ENCODE peak calls at places on chromosomes 11 and 22, in nine cellular contexts. H, N, D, V, G, Q, F, P and A are unnamed samples.

GRCh38 chr11:18100926-18101656 is 4.8 kb downstream of the SAAL1 start:
- DNase-seq in H (no peak), N (no peak), D (no peak), V (no peak), G (no peak), Q (no peak), F (peak; percentile 53), P (no peak), A (no peak)

GRCh38 chr22:40764743-40765441 is 54.3 kb downstream of the SLC25A17 start:
- DNase-seq in H (no peak), N (no peak), D (no peak), V (no peak), G (no peak), Q (no peak), F (peak; percentile 53), P (no peak), A (no peak)

GRCh38 chr11:26584818-26585217 is 12.8 kb upstream of the MUC15 start:
- DNase-seq in H (no peak), N (no peak), D (no peak), V (no peak), G (no peak), Q (no peak), F (no peak), P (no peak), A (no peak)

GRCh38 chr11:13786688-13787087 is 118.2 kb downstream of the FAR1 start:
- DNase-seq in H (no peak), N (no peak), D (no peak), V (no peak), G (peak; percentile 79), Q (no peak), F (no peak), P (no peak), A (no peak)

GRCh38 chr22:37273126-37273845 is 9.0 kb upstream of the CYTH4 start:
- DNase-seq in H (no peak), N (no peak), D (no peak), V (peak; percentile 34), G (no peak), Q (no peak), F (peak; percentile 51), P (no peak), A (no peak)

GRCh38 chr22:38953577-38954413 is 3.6 kb upstream of the APOBEC3A start:
- DNase-seq in H (peak; percentile 17), N (peak; percentile 55), D (no peak), V (no peak), G (no peak), Q (no peak), F (peak; percentile 89), P (no peak), A (no peak)

GRCh38 chr11:3959918-3960295 is 104.4 kb downstream of the STIM1 start:
- DNase-seq in H (no peak), N (no peak), D (no peak), V (no peak), G (peak; percentile 12), Q (no peak), F (no peak), P (no peak), A (no peak)

GRCh38 chr11:106011481-106011880 is 10.6 kb downstream of the MSANTD4 start:
- DNase-seq in H (no peak), N (no peak), D (no peak), V (no peak), G (no peak), Q (no peak), F (no peak), P (no peak), A (no peak)

GRCh38 chr11:61342207-61342803 is 9.3 kb downstream of the TKFC start:
- DNase-seq in H (no peak), N (no peak), D (no peak), V (no peak), G (no peak), Q (no peak), F (no peak), P (no peak), A (no peak)

GRCh38 chr11:85737738-85738137 is 51.7 kb upstream of the CCDC89 start:
- DNase-seq in H (no peak), N (no peak), D (no peak), V (no peak), G (peak; percentile 37), Q (no peak), F (peak; percentile 72), P (no peak), A (no peak)

GRCh38 chr22:41320416-41321240 is 19.3 kb downstream of the ZC3H7B start:
- DNase-seq in H (no peak), N (no peak), D (no peak), V (no peak), G (no peak), Q (no peak), F (no peak), P (no peak), A (no peak)

GRCh38 chr11:128716661-128717210 is 22.9 kb downstream of the FLI1 start:
- DNase-seq in H (no peak), N (no peak), D (no peak), V (no peak), G (no peak), Q (no peak), F (peak; percentile 75), P (no peak), A (no peak)

GRCh38 chr11:66543263-66544107 is 2.4 kb downstream of the ZDHHC24 start:
- DNase-seq in H (peak; percentile 9), N (peak; percentile 37), D (no peak), V (no peak), G (no peak), Q (peak; percentile 9), F (peak; percentile 86), P (no peak), A (peak; percentile 89)

GRCh38 chr22:19593991-19594569 is 69.9 kb upstream of the CLDN5 start:
- DNase-seq in H (no peak), N (no peak), D (no peak), V (no peak), G (no peak), Q (no peak), F (no peak), P (no peak), A (no peak)

GRCh38 chr11:31649129-31649528 is 139.6 kb downstream of the ELP4 start:
- DNase-seq in H (no peak), N (no peak), D (no peak), V (no peak), G (no peak), Q (no peak), F (no peak), P (no peak), A (no peak)

GRCh38 chr11:34323601-34324000 is 34.2 kb downstream of the ABTB2 start:
- DNase-seq in H (no peak), N (no peak), D (peak; percentile 41), V (no peak), G (no peak), Q (no peak), F (no peak), P (no peak), A (no peak)

GRCh38 chr11:118628432-118628831 is 21.0 kb downstream of the PHLDB1 start:
- DNase-seq in H (no peak), N (no peak), D (no peak), V (no peak), G (no peak), Q (peak; percentile 30), F (no peak), P (no peak), A (no peak)

GRCh38 chr11:102399189-102399588 is 52.2 kb downstream of the BIRC2 start:
- DNase-seq in H (no peak), N (no peak), D (no peak), V (no peak), G (no peak), Q (no peak), F (peak; percentile 43), P (no peak), A (no peak)

GRCh38 chr11:125431481-125431880 is 64.6 kb downstream of the FEZ1 start:
- DNase-seq in H (no peak), N (no peak), D (no peak), V (no peak), G (no peak), Q (no peak), F (no peak), P (no peak), A (peak; percentile 78)